ENCODE peak calls at places on chromosomes 3 and 15, in ten cellular contexts. One of them, this sample, is unnamed.

GRCh38 chr3:127162947-127163645 is 29.8 kb upstream of the PRR23E start:
- DNase-seq in spleen: no peak
- DNase-seq in lower lobe of right lung: no peak
- DNase-seq in lung: no peak
- DNase-seq in left ventricle myocardium inferior: no peak
- DNase-seq in A673: peak; percentile 32
- DNase-seq in right atrium auricular region: no peak
- DNase-seq in psoas muscle: peak; percentile 42
- DNase-seq in heart left ventricle: no peak
- DNase-seq in testis: peak; percentile 38
- DNase-seq in this sample: no peak

GRCh38 chr15:90028376-90028775 is 27.3 kb downstream of the ZNF710 start:
- DNase-seq in spleen: no peak
- DNase-seq in lower lobe of right lung: no peak
- DNase-seq in lung: no peak
- DNase-seq in left ventricle myocardium inferior: no peak
- DNase-seq in A673: no peak
- DNase-seq in right atrium auricular region: no peak
- DNase-seq in psoas muscle: no peak
- DNase-seq in heart left ventricle: no peak
- DNase-seq in testis: no peak
- DNase-seq in this sample: no peak

GRCh38 chr3:189914799-189915198 is 205.9 kb downstream of the P3H2 start:
- DNase-seq in spleen: no peak
- DNase-seq in lower lobe of right lung: no peak
- DNase-seq in lung: no peak
- DNase-seq in left ventricle myocardium inferior: no peak
- DNase-seq in A673: peak; percentile 77
- DNase-seq in right atrium auricular region: no peak
- DNase-seq in psoas muscle: no peak
- DNase-seq in heart left ventricle: no peak
- DNase-seq in testis: no peak
- DNase-seq in this sample: no peak

GRCh38 chr15:74420193-74420905 is 13.4 kb downstream of the SEMA7A start:
- DNase-seq in spleen: peak; percentile 69
- DNase-seq in lower lobe of right lung: no peak
- DNase-seq in lung: no peak
- DNase-seq in left ventricle myocardium inferior: peak; percentile 38
- DNase-seq in A673: no peak
- DNase-seq in right atrium auricular region: no peak
- DNase-seq in psoas muscle: no peak
- DNase-seq in heart left ventricle: no peak
- DNase-seq in testis: peak; percentile 85
- DNase-seq in this sample: no peak

GRCh38 chr3:133891662-133892389 is 3.9 kb downstream of the RAB6B start:
- DNase-seq in spleen: peak; percentile 62
- DNase-seq in lower lobe of right lung: no peak
- DNase-seq in lung: peak; percentile 20
- DNase-seq in left ventricle myocardium inferior: no peak
- DNase-seq in A673: no peak
- DNase-seq in right atrium auricular region: peak; percentile 49
- DNase-seq in psoas muscle: no peak
- DNase-seq in heart left ventricle: no peak
- DNase-seq in testis: no peak
- DNase-seq in this sample: no peak

GRCh38 chr3:119600732-119601131 is 3.0 kb downstream of the PLA1A start:
- DNase-seq in spleen: peak; percentile 79
- DNase-seq in lower lobe of right lung: peak; percentile 60
- DNase-seq in lung: no peak
- DNase-seq in left ventricle myocardium inferior: peak; percentile 27
- DNase-seq in A673: peak; percentile 58
- DNase-seq in right atrium auricular region: no peak
- DNase-seq in psoas muscle: peak; percentile 59
- DNase-seq in heart left ventricle: peak; percentile 53
- DNase-seq in testis: peak; percentile 59
- DNase-seq in this sample: no peak

GRCh38 chr15:68618339-68619302 is 39.8 kb downstream of the CORO2B start:
- DNase-seq in spleen: no peak
- DNase-seq in lower lobe of right lung: no peak
- DNase-seq in lung: no peak
- DNase-seq in left ventricle myocardium inferior: peak; percentile 19
- DNase-seq in A673: no peak
- DNase-seq in right atrium auricular region: no peak
- DNase-seq in psoas muscle: no peak
- DNase-seq in heart left ventricle: no peak
- DNase-seq in testis: peak; percentile 54
- DNase-seq in this sample: no peak

GRCh38 chr15:29785068-29785467 is 37.2 kb downstream of the TJP1 start:
- DNase-seq in spleen: no peak
- DNase-seq in lower lobe of right lung: no peak
- DNase-seq in lung: no peak
- DNase-seq in left ventricle myocardium inferior: no peak
- DNase-seq in A673: no peak
- DNase-seq in right atrium auricular region: no peak
- DNase-seq in psoas muscle: no peak
- DNase-seq in heart left ventricle: no peak
- DNase-seq in testis: no peak
- DNase-seq in this sample: no peak

GRCh38 chr15:27241942-27242341 is 271.0 kb downstream of the GABRG3 start:
- DNase-seq in spleen: no peak
- DNase-seq in lower lobe of right lung: no peak
- DNase-seq in lung: no peak
- DNase-seq in left ventricle myocardium inferior: no peak
- DNase-seq in A673: no peak
- DNase-seq in right atrium auricular region: no peak
- DNase-seq in psoas muscle: no peak
- DNase-seq in heart left ventricle: no peak
- DNase-seq in testis: no peak
- DNase-seq in this sample: no peak

GRCh38 chr15:27248251-27248650 is 277.3 kb downstream of the GABRG3 start:
- DNase-seq in spleen: no peak
- DNase-seq in lower lobe of right lung: no peak
- DNase-seq in lung: no peak
- DNase-seq in left ventricle myocardium inferior: no peak
- DNase-seq in A673: no peak
- DNase-seq in right atrium auricular region: no peak
- DNase-seq in psoas muscle: no peak
- DNase-seq in heart left ventricle: no peak
- DNase-seq in testis: no peak
- DNase-seq in this sample: no peak

GRCh38 chr15:27249723-27250160 is 278.8 kb downstream of the GABRG3 start:
- DNase-seq in spleen: no peak
- DNase-seq in lower lobe of right lung: no peak
- DNase-seq in lung: no peak
- DNase-seq in left ventricle myocardium inferior: no peak
- DNase-seq in A673: no peak
- DNase-seq in right atrium auricular region: no peak
- DNase-seq in psoas muscle: no peak
- DNase-seq in heart left ventricle: no peak
- DNase-seq in testis: no peak
- DNase-seq in this sample: no peak

GRCh38 chr15:27249046-27249722 is 278.2 kb downstream of the GABRG3 start:
- DNase-seq in spleen: no peak
- DNase-seq in lower lobe of right lung: no peak
- DNase-seq in lung: no peak
- DNase-seq in left ventricle myocardium inferior: no peak
- DNase-seq in A673: no peak
- DNase-seq in right atrium auricular region: no peak
- DNase-seq in psoas muscle: no peak
- DNase-seq in heart left ventricle: no peak
- DNase-seq in testis: no peak
- DNase-seq in this sample: no peak

GRCh38 chr15:27244047-27244446 is 273.1 kb downstream of the GABRG3 start:
- DNase-seq in spleen: no peak
- DNase-seq in lower lobe of right lung: no peak
- DNase-seq in lung: no peak
- DNase-seq in left ventricle myocardium inferior: no peak
- DNase-seq in A673: no peak
- DNase-seq in right atrium auricular region: no peak
- DNase-seq in psoas muscle: no peak
- DNase-seq in heart left ventricle: no peak
- DNase-seq in testis: no peak
- DNase-seq in this sample: no peak
- H3K9me3 ChIP-seq in spleen: no peaks in the 10 kb centered on the region
- H3K9me3 ChIP-seq in lower lobe of right lung: no peaks in the 10 kb centered on the region
- H3K9me3 ChIP-seq in lung: peaks cover 3% of the 10 kb centered on the region
- H3K9me3 ChIP-seq in left ventricle myocardium inferior: no peaks in the 10 kb centered on the region
- H3K9me3 ChIP-seq in A673: peaks cover 46% of the 10 kb centered on the region
- H3K9me3 ChIP-seq in right atrium auricular region: no peaks in the 10 kb centered on the region
- H3K9me3 ChIP-seq in psoas muscle: no peaks in the 10 kb centered on the region
- H3K9me3 ChIP-seq in heart left ventricle: no peaks in the 10 kb centered on the region
- H3K9me3 ChIP-seq in testis: no peaks in the 10 kb centered on the region
- H3K9me3 ChIP-seq in this sample: no peaks in the 10 kb centered on the region

GRCh38 chr15:26032162-26032846 is 169.2 kb upstream of the ATP10A start:
- DNase-seq in spleen: no peak
- DNase-seq in lower lobe of right lung: no peak
- DNase-seq in lung: no peak
- DNase-seq in left ventricle myocardium inferior: no peak
- DNase-seq in A673: no peak
- DNase-seq in right atrium auricular region: no peak
- DNase-seq in psoas muscle: no peak
- DNase-seq in heart left ventricle: no peak
- DNase-seq in testis: peak; percentile 2
- DNase-seq in this sample: no peak

GRCh38 chr15:26038693-26039092 is 175.6 kb upstream of the ATP10A start:
- DNase-seq in spleen: no peak
- DNase-seq in lower lobe of right lung: no peak
- DNase-seq in lung: no peak
- DNase-seq in left ventricle myocardium inferior: no peak
- DNase-seq in A673: no peak
- DNase-seq in right atrium auricular region: no peak
- DNase-seq in psoas muscle: no peak
- DNase-seq in heart left ventricle: no peak
- DNase-seq in testis: no peak
- DNase-seq in this sample: no peak

GRCh38 chr15:26037369-26037768 is 174.2 kb upstream of the ATP10A start:
- DNase-seq in spleen: no peak
- DNase-seq in lower lobe of right lung: no peak
- DNase-seq in lung: no peak
- DNase-seq in left ventricle myocardium inferior: no peak
- DNase-seq in A673: no peak
- DNase-seq in right atrium auricular region: no peak
- DNase-seq in psoas muscle: no peak
- DNase-seq in heart left ventricle: no peak
- DNase-seq in testis: no peak
- DNase-seq in this sample: no peak
- TF ChIP-seq CTCF in spleen: no peak
- TF ChIP-seq CTCF in lower lobe of right lung: no peak
- TF ChIP-seq CTCF in lung: no peak
- TF ChIP-seq CTCF in left ventricle myocardium inferior: no peak
- TF ChIP-seq CTCF in A673: no peak
- TF ChIP-seq CTCF in right atrium auricular region: no peak
- TF ChIP-seq CTCF in psoas muscle: no peak
- TF ChIP-seq CTCF in heart left ventricle: no peak
- TF ChIP-seq CTCF in testis: no peak
- TF ChIP-seq CTCF in this sample: no peak

DNA sequence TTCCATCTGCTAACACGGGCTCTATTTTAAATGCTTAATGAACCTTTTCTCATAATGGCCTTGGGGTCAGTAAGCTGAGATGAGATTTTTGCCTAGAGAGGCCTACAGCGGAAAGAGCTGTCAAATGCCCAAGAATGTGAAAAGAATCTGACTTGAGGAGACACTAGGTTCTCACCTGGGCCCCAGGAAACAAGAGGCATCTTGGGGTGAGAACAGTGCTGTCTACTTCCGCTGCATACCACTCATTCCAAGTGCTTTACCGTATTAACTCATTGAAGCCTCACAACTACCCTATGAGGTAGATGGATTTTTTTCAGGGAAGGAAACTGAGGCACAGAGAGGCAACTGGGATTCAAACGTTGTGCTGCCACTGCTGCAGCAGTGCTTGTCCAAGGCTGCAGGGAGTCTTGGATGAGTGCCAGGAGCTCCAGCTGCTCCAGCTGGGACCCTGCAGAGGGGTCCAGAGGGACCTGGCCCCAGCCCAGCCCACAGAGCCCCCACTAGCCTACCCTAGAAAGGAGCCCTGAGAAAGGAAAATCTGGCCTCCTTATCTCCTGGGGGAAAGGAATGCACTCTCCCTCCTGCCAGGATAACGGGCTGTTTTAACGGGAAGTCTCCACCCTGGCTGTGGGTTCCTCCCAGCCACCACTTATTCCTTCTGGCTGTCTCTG is 68.4 kb downstream of the SLC12A8 start:
- DNase-seq in spleen: no peak
- DNase-seq in lower lobe of right lung: no peak
- DNase-seq in lung: no peak
- DNase-seq in left ventricle myocardium inferior: no peak
- DNase-seq in A673: peak; percentile 19
- DNase-seq in right atrium auricular region: no peak
- DNase-seq in psoas muscle: no peak
- DNase-seq in heart left ventricle: peak; percentile 49
- DNase-seq in testis: no peak
- DNase-seq in this sample: no peak
- H3K4me1 ChIP-seq in spleen: peaks cover 93% of the 10 kb centered on the region
- H3K4me1 ChIP-seq in lower lobe of right lung: peaks cover 70% of the 10 kb centered on the region
- H3K4me1 ChIP-seq in lung: peaks cover 42% of the 10 kb centered on the region
- H3K4me1 ChIP-seq in left ventricle myocardium inferior: peaks cover 94% of the 10 kb centered on the region
- H3K4me1 ChIP-seq in A673: peaks cover 6% of the 10 kb centered on the region
- H3K4me1 ChIP-seq in right atrium auricular region: no peaks in the 10 kb centered on the region
- H3K4me1 ChIP-seq in psoas muscle: peaks cover 35% of the 10 kb centered on the region
- H3K4me1 ChIP-seq in heart left ventricle: peaks cover 77% of the 10 kb centered on the region
- H3K4me1 ChIP-seq in testis: peaks cover 38% of the 10 kb centered on the region
- H3K4me1 ChIP-seq in this sample: no peaks in the 10 kb centered on the region

GRCh38 chr3:44504566-44504965 is 27.1 kb upstream of the ZNF445 start:
- DNase-seq in spleen: no peak
- DNase-seq in lower lobe of right lung: no peak
- DNase-seq in lung: no peak
- DNase-seq in left ventricle myocardium inferior: no peak
- DNase-seq in A673: no peak
- DNase-seq in right atrium auricular region: no peak
- DNase-seq in psoas muscle: no peak
- DNase-seq in heart left ventricle: no peak
- DNase-seq in testis: no peak
- DNase-seq in this sample: no peak

GRCh38 chr3:44495636-44496415 is 18.4 kb upstream of the ZNF445 start:
- DNase-seq in spleen: no peak
- DNase-seq in lower lobe of right lung: no peak
- DNase-seq in lung: no peak
- DNase-seq in left ventricle myocardium inferior: no peak
- DNase-seq in A673: no peak
- DNase-seq in right atrium auricular region: no peak
- DNase-seq in psoas muscle: no peak
- DNase-seq in heart left ventricle: no peak
- DNase-seq in testis: no peak
- DNase-seq in this sample: no peak

GRCh38 chr3:44501971-44502370 is 24.5 kb upstream of the ZNF445 start:
- DNase-seq in spleen: no peak
- DNase-seq in lower lobe of right lung: no peak
- DNase-seq in lung: no peak
- DNase-seq in left ventricle myocardium inferior: no peak
- DNase-seq in A673: no peak
- DNase-seq in right atrium auricular region: no peak
- DNase-seq in psoas muscle: no peak
- DNase-seq in heart left ventricle: no peak
- DNase-seq in testis: no peak
- DNase-seq in this sample: no peak

DNA sequence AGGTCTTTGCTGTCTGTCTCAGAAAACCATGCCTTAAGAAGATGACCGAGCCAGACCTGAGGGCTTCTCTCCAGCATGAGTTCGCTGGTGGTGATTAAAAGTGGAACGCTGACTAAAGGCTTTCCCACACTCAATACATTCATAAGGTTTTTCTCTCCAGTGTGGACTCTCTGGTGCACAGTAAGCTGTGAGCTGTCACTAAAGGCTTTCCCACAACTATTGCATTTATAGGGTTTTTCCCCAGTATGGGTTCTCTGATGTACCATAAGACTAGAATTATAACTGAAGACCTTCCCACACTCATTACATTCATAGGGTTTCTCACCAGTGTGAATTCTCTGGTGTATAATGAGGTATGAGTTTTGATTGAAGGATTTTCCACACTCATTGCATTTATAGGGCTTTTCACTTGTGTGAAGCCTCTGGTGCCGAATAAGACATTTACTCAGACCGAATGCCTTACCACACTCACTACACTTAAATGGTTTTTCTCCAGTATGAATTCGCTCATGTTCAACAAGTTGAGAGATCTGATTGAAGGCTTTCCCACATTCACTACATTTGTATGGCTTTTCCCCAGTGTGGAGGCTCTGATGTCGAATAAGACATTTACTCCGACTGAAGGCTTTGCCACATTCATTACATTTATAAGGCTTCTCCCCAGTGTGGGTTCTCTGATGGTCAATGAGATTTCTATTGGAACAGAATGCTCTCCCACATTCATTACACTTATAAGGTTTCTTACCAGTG is 21.9 kb upstream of the ZNF445 start:
- DNase-seq in spleen: no peak
- DNase-seq in lower lobe of right lung: no peak
- DNase-seq in lung: no peak
- DNase-seq in left ventricle myocardium inferior: no peak
- DNase-seq in A673: no peak
- DNase-seq in right atrium auricular region: no peak
- DNase-seq in psoas muscle: no peak
- DNase-seq in heart left ventricle: no peak
- DNase-seq in testis: no peak
- DNase-seq in this sample: no peak
- H3K9me3 ChIP-seq in spleen: peaks cover 86% of the 10 kb centered on the region
- H3K9me3 ChIP-seq in lower lobe of right lung: peaks cover 50% of the 10 kb centered on the region
- H3K9me3 ChIP-seq in lung: peaks cover 20% of the 10 kb centered on the region
- H3K9me3 ChIP-seq in left ventricle myocardium inferior: peaks cover 83% of the 10 kb centered on the region
- H3K9me3 ChIP-seq in A673: peaks cover 5% of the 10 kb centered on the region
- H3K9me3 ChIP-seq in right atrium auricular region: peaks cover 6% of the 10 kb centered on the region
- H3K9me3 ChIP-seq in psoas muscle: peaks cover 49% of the 10 kb centered on the region
- H3K9me3 ChIP-seq in heart left ventricle: peaks cover 61% of the 10 kb centered on the region
- H3K9me3 ChIP-seq in testis: no peaks in the 10 kb centered on the region
- H3K9me3 ChIP-seq in this sample: peaks cover 4% of the 10 kb centered on the region